ENCODE peak calls at places on chromosomes 5 and 9, in eight cellular contexts. V is tibial artery, K is HepG2, M is uterus, D is heart left ventricle, U is GM23248, A is astrocyte of the spinal cord, X is H7. F is an unnamed sample.
A peak's percentile ranks its signal among the peaks of the same experiment; 100 is the strongest.

GRCh38 chr5:39892708-39893107 is 467.9 kb upstream of the DAB2 start:
- DNase-seq in V (no peak), K (no peak), M (no peak), D (no peak), U (peak; percentile 45), A (peak; percentile 25), X (no peak), F (no peak)

GRCh38 chr5:72451771-72452505 is 55.3 kb downstream of the ZNF366 start:
- DNase-seq in V (peak; percentile 86), K (no peak), M (peak; percentile 82), D (peak; percentile 89), U (peak; percentile 97), A (peak; percentile 92), X (peak; percentile 40), F (no peak)

GRCh38 chr9:133167769-133168168 is 4.1 kb upstream of the GBGT1 start:
- DNase-seq in V (no peak), K (no peak), M (no peak), D (no peak), U (no peak), A (no peak), X (peak; percentile 15), F (no peak)

GRCh38 chr9:71490810-71491209 is 277.5 kb downstream of the CEMIP2 start:
- DNase-seq in V (no peak), K (peak; percentile 4), M (no peak), D (no peak), U (peak; percentile 10), A (no peak), X (peak; percentile 8), F (no peak)

GRCh38 chr9:132828201-132828770 is 49.8 kb downstream of the AK8 start:
- DNase-seq in V (peak; percentile 13), K (no peak), M (no peak), D (no peak), U (no peak), A (no peak), X (no peak), F (no peak)

GRCh38 chr9:15570769-15571168 is 17.9 kb downstream of the CCDC171 start:
- DNase-seq in V (no peak), K (no peak), M (no peak), D (no peak), U (no peak), A (no peak), X (no peak), F (no peak)

GRCh38 chr5:10453564-10453963 is 11.9 kb downstream of the ROPN1L start:
- DNase-seq in V (no peak), K (no peak), M (no peak), D (no peak), U (peak; percentile 57), A (peak; percentile 26), X (peak; percentile 10), F (peak; percentile 38)

GRCh38 chr9:133702798-133703570 is 35.2 kb downstream of the SARDH start:
- DNase-seq in V (peak; percentile 60), K (no peak), M (no peak), D (no peak), U (no peak), A (no peak), X (peak; percentile 81), F (no peak)

GRCh38 chr5:106755789-106756188 is 914.9 kb downstream of the EFNA5 start:
- DNase-seq in V (no peak), K (no peak), M (no peak), D (no peak), U (no peak), A (no peak), X (no peak), F (no peak)

GRCh38 chr5:145829708-145830361 is 5.3 kb downstream of the PRELID2 start:
- DNase-seq in V (no peak), K (peak; percentile 31), M (no peak), D (no peak), U (no peak), A (no peak), X (no peak), F (no peak)

GRCh38 chr5:160021818-160022446 is 13.0 kb downstream of the TTC1 start:
- DNase-seq in V (no peak), K (peak; percentile 61), M (peak; percentile 42), D (peak; percentile 51), U (peak; percentile 72), A (peak; percentile 77), X (peak; percentile 58), F (no peak)

GRCh38 chr5:124677376-124677998 is 69.0 kb downstream of the ZNF608 start:
- DNase-seq in V (no peak), K (no peak), M (no peak), D (peak; percentile 36), U (no peak), A (no peak), X (no peak), F (peak; percentile 63)

GRCh38 chr5:117788596-117788995 is 1199.8 kb downstream of the DTWD2 start:
- DNase-seq in V (no peak), K (no peak), M (no peak), D (no peak), U (no peak), A (no peak), X (no peak), F (no peak)

GRCh38 chr5:168747987-168748777 is 169.0 kb upstream of the PANK3 start:
- DNase-seq in V (peak; percentile 71), K (peak; percentile 25), M (no peak), D (peak; percentile 24), U (peak; percentile 43), A (no peak), X (peak; percentile 91), F (no peak)

GRCh38 chr5:157744055-157745011 is 821 bp downstream of the LSM11 start:
- DNase-seq in V (no peak), K (no peak), M (no peak), D (peak; percentile 15), U (peak; percentile 50), A (peak; percentile 6), X (peak; percentile 55), F (no peak)

GRCh38 chr9:19446361-19446861 is 37.6 kb downstream of the ACER2 start:
- DNase-seq in V (no peak), K (no peak), M (no peak), D (no peak), U (no peak), A (no peak), X (peak; percentile 56), F (no peak)

GRCh38 chr5:82352146-82352791 is 74.1 kb upstream of the RPS23 start:
- DNase-seq in V (no peak), K (no peak), M (no peak), D (no peak), U (peak; percentile 65), A (no peak), X (no peak), F (no peak)

GRCh38 chr5:51846015-51846414 is 462.8 kb downstream of the ISL1 start:
- DNase-seq in V (no peak), K (no peak), M (no peak), D (no peak), U (no peak), A (no peak), X (no peak), F (no peak)

DNA sequence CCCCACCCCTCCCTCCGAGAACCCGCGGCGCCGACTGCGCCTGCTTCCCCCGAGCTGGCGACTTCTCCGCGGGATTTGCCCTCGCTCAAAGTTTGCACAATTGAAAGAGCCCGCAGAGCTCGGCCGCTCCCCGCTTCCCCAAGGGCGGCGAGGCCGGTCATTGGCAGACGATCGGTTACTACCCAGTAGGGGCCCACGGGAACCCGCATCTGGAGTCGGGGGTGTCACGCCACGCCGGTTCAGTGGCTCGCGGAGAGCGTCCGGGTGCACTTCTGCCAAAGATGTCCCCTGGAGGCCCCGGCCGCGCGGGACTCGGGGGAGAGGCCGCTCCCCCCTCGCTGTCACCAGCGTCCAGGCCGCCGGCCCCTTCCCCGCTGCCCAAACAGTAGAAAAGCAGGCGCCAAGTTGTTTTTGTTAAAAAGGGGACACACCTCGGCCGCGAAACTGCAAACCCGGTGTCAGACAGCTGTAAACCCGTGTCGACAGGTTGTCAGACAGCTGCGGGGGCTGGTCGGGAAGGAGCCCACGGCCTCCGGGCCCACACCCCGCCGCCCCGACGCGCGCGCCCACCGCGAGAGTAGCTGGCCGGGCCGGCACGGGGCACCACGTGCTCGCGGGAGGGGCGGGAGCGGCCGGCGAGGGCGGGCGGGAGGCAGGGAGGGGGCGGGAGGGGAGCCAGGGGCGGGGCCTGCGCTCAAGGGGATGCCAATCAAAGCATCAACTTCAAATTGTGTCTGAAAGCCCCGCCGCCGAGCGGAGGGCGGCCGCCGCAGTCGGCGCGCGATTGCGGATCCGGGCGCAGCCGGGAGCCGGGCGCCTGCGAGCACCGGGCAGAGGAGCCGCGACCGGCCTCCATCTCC is at the start of gene IRX1:
- DNase-seq in V (no peak), K (no peak), M (no peak), D (no peak), U (peak; percentile 91), A (peak; percentile 56), X (peak; percentile 96), F (no peak)
- H3K4me3 ChIP-seq in V (peak within 1 kb of the TSS; percentile 36), K (no peak within 1 kb of the TSS), M (no peak within 1 kb of the TSS), D (peak within 1 kb of the TSS; percentile 17), U (peak within 1 kb of the TSS; percentile 84), A (peak within 1 kb of the TSS; percentile 58), X (peak within 1 kb of the TSS; percentile 37), F (no peak within 1 kb of the TSS)

GRCh38 chr5:139384591-139385051 is 1.5 kb upstream of the SLC23A1 start:
- DNase-seq in V (peak; percentile 67), K (no peak), M (no peak), D (no peak), U (no peak), A (no peak), X (no peak), F (no peak)
- H3K4me3 ChIP-seq in V (peak overlapping the region; percentile 27), K (peak overlapping the region; percentile 68), M (peak overlapping the region; percentile 22), D (peak overlapping the region; percentile 51), U (peak overlapping the region; percentile 68), A (no peak overlapping the region), X (no peak overlapping the region), F (no peak overlapping the region)

GRCh38 chr9:37919956-37920335 is 16.0 kb upstream of the SLC25A51 start:
- DNase-seq in V (peak; percentile 45), K (no peak), M (no peak), D (no peak), U (no peak), A (no peak), X (no peak), F (no peak)
- H3K4me3 ChIP-seq in V (no peak overlapping the region), K (no peak overlapping the region), M (no peak overlapping the region), D (no peak overlapping the region), U (no peak overlapping the region), A (no peak overlapping the region), X (no peak overlapping the region), F (no peak overlapping the region)

DNA sequence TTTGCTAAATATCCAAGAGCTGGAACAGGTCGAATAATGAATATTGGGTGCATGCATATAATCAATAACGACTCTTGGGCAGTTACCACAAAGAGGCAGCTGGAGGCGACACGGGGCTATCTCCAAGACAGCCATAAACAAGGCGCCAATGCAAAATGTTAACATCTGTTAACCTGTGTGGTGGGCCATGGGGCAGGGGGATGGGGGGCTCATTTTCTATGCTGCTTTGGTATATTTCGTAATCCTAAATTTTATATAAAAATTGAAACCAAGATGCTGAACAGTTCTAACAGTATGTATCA is 1.3 kb upstream of the RNF44 start:
- DNase-seq in V (no peak), K (no peak), M (no peak), D (no peak), U (no peak), A (no peak), X (no peak), F (no peak)
- H3K4me3 ChIP-seq in V (peak overlapping the region; percentile 87), K (peak overlapping the region; percentile 53), M (no peak overlapping the region), D (peak overlapping the region; percentile 70), U (peak overlapping the region; percentile 98), A (no peak overlapping the region), X (peak overlapping the region; percentile 32), F (no peak overlapping the region)